ENCODE peak calls at places on chromosomes 3 and 15, in four cellular contexts. V is HTR-8/SVneo, R is heart left ventricle, G is GDM1. K is an unnamed sample.

GRCh38 chr3:180383332-180384020 is 218.5 kb upstream of the TTC14 start:
- DNase-seq in V (no peak), R (no peak), G (no peak), K (no peak)

GRCh38 chr3:138593488-138594149 is 441 bp downstream of the CEP70 start:
- DNase-seq in V (no peak), R (no peak), G (no peak), K (no peak)

GRCh38 chr15:78685157-78685830 is 44.3 kb upstream of the CHRNB4 start:
- DNase-seq in V (no peak), R (no peak), G (no peak), K (no peak)

GRCh38 chr15:66952756-66953522 is 112.5 kb upstream of the SMAD3 start:
- DNase-seq in V (no peak), R (no peak), G (no peak), K (no peak)

GRCh38 chr3:39108309-39108708 is 829 bp downstream of the TTC21A start:
- DNase-seq in V (no peak), R (peak), G (no peak), K (peak)

GRCh38 chr15:20409247-20409646 is 132.4 kb downstream of the GOLGA6L6 start:
- DNase-seq in V (no peak), R (no peak), G (no peak), K (no peak)

GRCh38 chr3:17845026-17845425 is 102.6 kb upstream of the TBC1D5 start:
- DNase-seq in V (no peak), R (no peak), G (no peak), K (no peak)

GRCh38 chr15:33156021-33156420 is 38.5 kb downstream of the FMN1 start:
- DNase-seq in V (no peak), R (no peak), G (no peak), K (no peak)

GRCh38 chr3:136699271-136699828 is 52.8 kb downstream of the STAG1 start:
- DNase-seq in V (no peak), R (no peak), G (no peak), K (no peak)

GRCh38 chr3:72617420-72618024 is 230.7 kb downstream of the SHQ1 start:
- DNase-seq in V (no peak), R (no peak), G (no peak), K (no peak)

GRCh38 chr15:70476441-70476840 is 286.9 kb downstream of the UACA start:
- DNase-seq in V (no peak), R (no peak), G (no peak), K (no peak)

GRCh38 chr3:116929534-116930222 is 220.1 kb downstream of the TUSC7 start:
- DNase-seq in V (no peak), R (no peak), G (no peak), K (no peak)

GRCh38 chr3:10093678-10094077 is 14.4 kb downstream of the FANCD2OS start:
- DNase-seq in V (no peak), R (no peak), G (no peak), K (no peak)

GRCh38 chr15:83435202-83435601 is 11.9 kb upstream of the SH3GL3 start:
- DNase-seq in V (no peak), R (no peak), G (no peak), K (no peak)

GRCh38 chr15:69666441-69666882 is 213.8 kb downstream of the RPLP1 start:
- DNase-seq in V (no peak), R (peak), G (peak), K (peak)

GRCh38 chr3:25293736-25294135 is 134.3 kb upstream of the RARB start:
- DNase-seq in V (no peak), R (no peak), G (no peak), K (no peak)

GRCh38 chr3:179973931-179974361 is 62.8 kb downstream of the PEX5L start:
- DNase-seq in V (no peak), R (no peak), G (no peak), K (no peak)

GRCh38 chr3:45198264-45199260 is 27.5 kb downstream of the TMEM158 start:
- DNase-seq in V (no peak), R (no peak), G (no peak), K (no peak)

GRCh38 chr15:25362545-25362944 is 76.3 kb downstream of the UBE3A start:
- DNase-seq in V (no peak), R (no peak), G (no peak), K (no peak)

GRCh38 chr3:133377396-133377795 is 22.5 kb upstream of the BFSP2 start:
- DNase-seq in V (peak), R (no peak), G (no peak), K (no peak)

GRCh38 chr3:114451561-114452018 is 157.8 kb downstream of the TIGIT start:
- DNase-seq in V (no peak), R (peak), G (no peak), K (no peak)

GRCh38 chr15:90749754-90750153 is 32.6 kb downstream of the BLM start:
- DNase-seq in V (no peak), R (no peak), G (no peak), K (no peak)

GRCh38 chr3:56783644-56784451 is 17.9 kb downstream of the ARHGEF3 start:
- DNase-seq in V (peak), R (peak), G (peak), K (peak)

GRCh38 chr3:61796088-61796680 is 234.8 kb downstream of the PTPRG start:
- DNase-seq in V (no peak), R (no peak), G (no peak), K (no peak)

GRCh38 chr3:42300013-42300412 is 34.0 kb upstream of the CCK start:
- DNase-seq in V (peak), R (peak), G (no peak), K (no peak)

GRCh38 chr15:48520376-48521155 is 124.9 kb downstream of the FBN1 start:
- DNase-seq in V (no peak), R (no peak), G (no peak), K (no peak)

GRCh38 chr15:70503073-70503745 is 260.1 kb downstream of the UACA start:
- DNase-seq in V (no peak), R (no peak), G (no peak), K (no peak)

GRCh38 chr3:157531301-157531660 is 28.1 kb upstream of the VEPH1 start:
- DNase-seq in V (no peak), R (no peak), G (no peak), K (no peak)

GRCh38 chr3:149199474-149199873 is 22.2 kb downstream of the CP start:
- DNase-seq in V (peak), R (no peak), G (no peak), K (no peak)

GRCh38 chr15:68696532-68697363 is 118.0 kb downstream of the CORO2B start:
- DNase-seq in V (no peak), R (no peak), G (no peak), K (no peak)

GRCh38 chr15:66580643-66581042 is 14.8 kb upstream of the LCTL start:
- DNase-seq in V (no peak), R (peak), G (no peak), K (no peak)

GRCh38 chr3:17023006-17023664 is 138.4 kb downstream of the PLCL2 start:
- DNase-seq in V (no peak), R (no peak), G (no peak), K (no peak)

GRCh38 chr3:131216801-131217200 is 164.8 kb upstream of the NUDT16 start:
- DNase-seq in V (peak), R (no peak), G (no peak), K (no peak)

GRCh38 chr15:83973816-83974215 is 261.8 kb upstream of the GOLGA6L4 start:
- DNase-seq in V (no peak), R (no peak), G (no peak), K (no peak)

GRCh38 chr3:184710870-184711365 is 946 bp downstream of the MAGEF1 start:
- DNase-seq in V (no peak), R (no peak), G (no peak), K (peak)